ENCODE peak calls at places on chromosome 16, in ten cellular contexts. F is HCT116; D is psoas muscle; Q is CD4-positive, alpha-beta T cell; J is GM20000; Y is pancreas; Z is colonic mucosa; A is uterus; L is cardiac muscle cell; K is fibroblast of the aortic adventitia. T is an unnamed sample.
A peak's percentile ranks its signal among the peaks of the same experiment; 100 is the strongest.

GRCh38 chr16:74568961-74569631 is 37.8 kb downstream of the GLG1 start:
- DNase-seq in L (no peak), K (peak; percentile 41), Q (no peak), D (no peak), Z (no peak), F (no peak), J (no peak), A (no peak), Y (no peak), T (no peak)

GRCh38 chr16:81221731-81222130 is 16.8 kb upstream of the BCO1 start:
- DNase-seq in Y (no peak), L (no peak), Z (no peak), D (no peak), K (no peak), A (no peak), F (no peak), Q (no peak), J (no peak), T (no peak)

GRCh38 chr16:19093631-19094541 is 19.9 kb upstream of the ITPRIPL2 start:
- DNase-seq in J (no peak), A (no peak), Z (no peak), Y (no peak), F (no peak), Q (no peak), K (no peak), D (no peak), L (no peak), T (no peak)

GRCh38 chr16:84022641-84023040 is 20.0 kb downstream of the SLC38A8 start:
- DNase-seq in A (no peak), J (no peak), Y (no peak), Q (no peak), D (no peak), K (no peak), L (no peak), F (no peak), Z (no peak), T (no peak)

GRCh38 chr16:31105677-31106213 is 2.4 kb upstream of the BCKDK start:
- DNase-seq in L (peak; percentile 81), F (no peak), Y (peak; percentile 85), Z (peak; percentile 91), J (peak; percentile 91), K (peak; percentile 59), D (peak; percentile 96), A (peak; percentile 82), Q (peak; percentile 63), T (peak; percentile 87)

GRCh38 chr16:28491080-28491969 is 549 bp downstream of the CLN3 start:
- DNase-seq in Y (peak; percentile 63), L (peak; percentile 52), J (no peak), Q (no peak), K (peak; percentile 24), Z (peak; percentile 56), D (peak; percentile 70), A (peak; percentile 43), F (no peak), T (peak; percentile 41)

GRCh38 chr16:6732166-6732565 is 600.5 kb upstream of the RBFOX1 start:
- DNase-seq in Y (no peak), L (no peak), D (no peak), K (no peak), A (no peak), F (no peak), J (no peak), Q (no peak), Z (no peak), T (no peak)

GRCh38 chr16:3675601-3676130 is 21.2 kb downstream of the DNASE1 start:
- DNase-seq in K (no peak), A (no peak), Y (no peak), D (no peak), F (no peak), Z (no peak), L (no peak), J (no peak), Q (no peak), T (peak; percentile 27)

GRCh38 chr16:85125570-85126382 is 13.5 kb upstream of the CIBAR2 start:
- DNase-seq in L (peak; percentile 28), K (no peak), Q (no peak), J (no peak), D (peak; percentile 89), Y (no peak), A (no peak), Z (no peak), F (no peak), T (no peak)
- TF ChIP-seq CTCF in L (no peak), K (no peak), Q (no peak), J (no peak), D (no peak), Y (no peak), A (no peak), Z (no peak), F (no peak), T (no peak)

GRCh38 chr16:15782573-15783365 is 74.1 kb downstream of the MYH11 start:
- DNase-seq in Q (no peak), F (no peak), Y (no peak), L (peak; percentile 20), K (no peak), D (no peak), A (no peak), J (no peak), Z (no peak), T (no peak)
- TF ChIP-seq CTCF in Q (no peak), F (no peak), Y (no peak), L (no peak), K (no peak), D (no peak), A (no peak), J (no peak), Z (no peak), T (no peak)

DNA sequence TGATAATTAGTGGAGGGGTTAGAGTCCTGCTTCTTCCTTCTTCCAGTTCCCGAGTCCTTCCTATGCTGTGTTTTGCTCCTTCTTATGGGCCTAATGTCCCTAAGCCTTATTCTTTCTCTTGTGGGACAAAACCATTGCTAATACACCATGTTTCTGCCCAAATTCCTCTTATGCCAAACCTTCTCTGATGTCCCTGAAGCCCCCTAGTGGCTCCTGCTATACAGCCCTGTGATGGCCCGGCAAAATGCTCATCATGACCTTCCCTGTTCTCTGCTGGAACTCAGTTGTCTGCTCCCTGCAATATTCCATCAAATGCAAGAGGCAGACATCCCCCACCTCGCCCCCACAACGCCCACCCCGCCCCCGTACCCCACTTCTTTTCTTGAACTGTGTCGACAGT is 171.6 kb downstream of the CDH11 start:
- DNase-seq in L (no peak), D (no peak), A (no peak), J (no peak), Y (no peak), Z (no peak), F (no peak), Q (no peak), K (no peak), T (no peak)
- TF ChIP-seq CTCF in L (peak; percentile 20), D (no peak), A (no peak), J (no peak), Y (no peak), Z (no peak), F (no peak), Q (no peak), K (peak; percentile 27), T (no peak)

DNA sequence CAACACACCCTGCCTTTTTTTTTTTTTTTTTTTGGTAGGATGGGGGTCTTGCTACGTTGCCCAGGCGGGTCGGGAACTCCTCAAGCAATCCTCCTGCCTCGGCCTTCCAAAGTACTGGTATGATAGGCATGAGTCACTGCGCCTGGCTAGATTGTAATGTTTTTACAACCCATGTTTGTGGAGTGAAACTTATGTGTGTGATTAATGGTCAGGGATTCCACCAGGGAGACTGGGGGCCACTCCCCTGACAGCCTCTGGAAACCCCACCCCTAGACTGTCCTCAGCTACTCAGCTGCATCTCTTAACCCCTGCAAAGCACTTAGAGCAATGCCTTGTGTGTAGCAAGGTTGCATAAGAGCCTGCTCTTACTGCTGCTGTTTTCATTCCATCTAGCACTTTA is 220.5 kb downstream of the PARN start:
- DNase-seq in A (no peak), D (peak; percentile 67), F (no peak), Z (peak; percentile 34), K (peak; percentile 96), Y (no peak), Q (no peak), L (no peak), J (no peak), T (no peak)
- TF ChIP-seq CTCF in A (no peak), D (no peak), F (no peak), Z (no peak), K (no peak), Y (no peak), Q (no peak), L (no peak), J (no peak), T (no peak)

GRCh38 chr16:57372372-57373116 is at the start of gene CX3CL1:
- DNase-seq in Z (peak; percentile 81), D (no peak), J (no peak), K (peak; percentile 50), L (peak; percentile 69), Q (no peak), Y (peak; percentile 83), F (no peak), A (peak; percentile 69), T (no peak)
- TF ChIP-seq CTCF in Z (no peak), D (no peak), J (no peak), K (peak; percentile 8), L (peak; percentile 6), Q (no peak), Y (no peak), F (no peak), A (peak; percentile 3), T (no peak)

GRCh38 chr16:527015-527903 is at the start of gene CAPN15:
- DNase-seq in F (peak; percentile 32), Y (peak; percentile 85), Z (peak; percentile 85), D (peak; percentile 95), A (peak; percentile 88), J (peak; percentile 97), Q (peak; percentile 83), K (peak; percentile 84), L (peak; percentile 92), T (peak; percentile 93)
- TF ChIP-seq CTCF in F (no peak), Y (no peak), Z (peak; percentile 28), D (no peak), A (peak; percentile 28), J (no peak), Q (no peak), K (peak; percentile 14), L (no peak), T (no peak)

GRCh38 chr16:12803203-12804093 is at the start of gene CPPED1:
- DNase-seq in Z (peak; percentile 93), J (peak; percentile 89), F (peak; percentile 83), K (peak; percentile 86), L (peak; percentile 92), D (peak; percentile 93), Q (peak; percentile 95), Y (peak; percentile 90), A (peak; percentile 90), T (peak; percentile 96)
- TF ChIP-seq CTCF in Z (no peak), J (no peak), F (no peak), K (no peak), L (no peak), D (no peak), Q (no peak), Y (no peak), A (peak; percentile 3), T (no peak)